ENCODE peak calls at places on chromosomes 5 and 9, in nine cellular contexts. One of them, this sample, is unnamed.

GRCh38 chr5:54669845-54670635 is 152.5 kb downstream of the SNX18 start:
- DNase-seq in IMR-90: peak
- DNase-seq in mammary epithelial cell: no peak
- DNase-seq in MM.1S: no peak
- DNase-seq in GM23338: no peak
- DNase-seq in fibroblast of villous mesenchyme: no peak
- DNase-seq in pancreas: no peak
- DNase-seq in CD8-positive, alpha-beta T cell: no peak
- DNase-seq in colonic mucosa: no peak
- DNase-seq in this sample: no peak

GRCh38 chr5:122615146-122615545 is 159.7 kb upstream of the SNX2 start:
- DNase-seq in IMR-90: no peak
- DNase-seq in mammary epithelial cell: no peak
- DNase-seq in MM.1S: no peak
- DNase-seq in GM23338: no peak
- DNase-seq in fibroblast of villous mesenchyme: no peak
- DNase-seq in pancreas: no peak
- DNase-seq in CD8-positive, alpha-beta T cell: no peak
- DNase-seq in colonic mucosa: no peak
- DNase-seq in this sample: no peak

GRCh38 chr5:134449167-134449566 is 37.5 kb upstream of the CDKN2AIPNL start:
- DNase-seq in IMR-90: no peak
- DNase-seq in mammary epithelial cell: peak
- DNase-seq in MM.1S: no peak
- DNase-seq in GM23338: no peak
- DNase-seq in fibroblast of villous mesenchyme: no peak
- DNase-seq in pancreas: no peak
- DNase-seq in CD8-positive, alpha-beta T cell: no peak
- DNase-seq in colonic mucosa: no peak
- DNase-seq in this sample: no peak

GRCh38 chr5:6220346-6221088 is 157.8 kb downstream of the MED10 start:
- DNase-seq in IMR-90: no peak
- DNase-seq in mammary epithelial cell: no peak
- DNase-seq in MM.1S: no peak
- DNase-seq in GM23338: no peak
- DNase-seq in fibroblast of villous mesenchyme: no peak
- DNase-seq in pancreas: no peak
- DNase-seq in CD8-positive, alpha-beta T cell: no peak
- DNase-seq in colonic mucosa: no peak
- DNase-seq in this sample: no peak

GRCh38 chr9:106846847-106847246 is 16.1 kb upstream of the ZNF462 start:
- DNase-seq in IMR-90: peak
- DNase-seq in mammary epithelial cell: peak
- DNase-seq in MM.1S: no peak
- DNase-seq in GM23338: no peak
- DNase-seq in fibroblast of villous mesenchyme: no peak
- DNase-seq in pancreas: no peak
- DNase-seq in CD8-positive, alpha-beta T cell: no peak
- DNase-seq in colonic mucosa: no peak
- DNase-seq in this sample: no peak

GRCh38 chr5:141051526-141051876 is 327 bp downstream of the PCDHB1 start:
- DNase-seq in IMR-90: no peak
- DNase-seq in mammary epithelial cell: no peak
- DNase-seq in MM.1S: no peak
- DNase-seq in GM23338: peak
- DNase-seq in fibroblast of villous mesenchyme: no peak
- DNase-seq in pancreas: no peak
- DNase-seq in CD8-positive, alpha-beta T cell: no peak
- DNase-seq in colonic mucosa: no peak
- DNase-seq in this sample: no peak

GRCh38 chr5:65209341-65209740 is 272.4 kb downstream of the ADAMTS6 start:
- DNase-seq in IMR-90: peak
- DNase-seq in mammary epithelial cell: peak
- DNase-seq in MM.1S: no peak
- DNase-seq in GM23338: no peak
- DNase-seq in fibroblast of villous mesenchyme: peak
- DNase-seq in pancreas: no peak
- DNase-seq in CD8-positive, alpha-beta T cell: no peak
- DNase-seq in colonic mucosa: no peak
- DNase-seq in this sample: no peak

GRCh38 chr9:134698587-134699342 is 57.2 kb downstream of the COL5A1 start:
- DNase-seq in IMR-90: peak
- DNase-seq in mammary epithelial cell: peak
- DNase-seq in MM.1S: peak
- DNase-seq in GM23338: peak
- DNase-seq in fibroblast of villous mesenchyme: peak
- DNase-seq in pancreas: peak
- DNase-seq in CD8-positive, alpha-beta T cell: peak
- DNase-seq in colonic mucosa: peak
- DNase-seq in this sample: peak

GRCh38 chr5:126913316-126913715 is 117.0 kb downstream of the MARCHF3 start:
- DNase-seq in IMR-90: no peak
- DNase-seq in mammary epithelial cell: no peak
- DNase-seq in MM.1S: no peak
- DNase-seq in GM23338: no peak
- DNase-seq in fibroblast of villous mesenchyme: peak
- DNase-seq in pancreas: no peak
- DNase-seq in CD8-positive, alpha-beta T cell: no peak
- DNase-seq in colonic mucosa: no peak
- DNase-seq in this sample: no peak

GRCh38 chr9:35763803-35764202 is 9.7 kb upstream of the MSMP start:
- DNase-seq in IMR-90: no peak
- DNase-seq in mammary epithelial cell: no peak
- DNase-seq in MM.1S: no peak
- DNase-seq in GM23338: no peak
- DNase-seq in fibroblast of villous mesenchyme: no peak
- DNase-seq in pancreas: no peak
- DNase-seq in CD8-positive, alpha-beta T cell: no peak
- DNase-seq in colonic mucosa: no peak
- DNase-seq in this sample: no peak

GRCh38 chr5:172283020-172283861 is at the start of gene UBTD2:
- DNase-seq in IMR-90: peak
- DNase-seq in mammary epithelial cell: peak
- DNase-seq in MM.1S: peak
- DNase-seq in GM23338: peak
- DNase-seq in fibroblast of villous mesenchyme: peak
- DNase-seq in pancreas: peak
- DNase-seq in CD8-positive, alpha-beta T cell: peak
- DNase-seq in colonic mucosa: peak
- DNase-seq in this sample: peak

GRCh38 chr9:111838439-111838838 is 43.7 kb upstream of the SHOC1 start:
- DNase-seq in IMR-90: no peak
- DNase-seq in mammary epithelial cell: no peak
- DNase-seq in MM.1S: no peak
- DNase-seq in GM23338: no peak
- DNase-seq in fibroblast of villous mesenchyme: no peak
- DNase-seq in pancreas: no peak
- DNase-seq in CD8-positive, alpha-beta T cell: no peak
- DNase-seq in colonic mucosa: no peak
- DNase-seq in this sample: no peak

GRCh38 chr5:95809414-95809960 is 13.0 kb downstream of the GLRX start:
- DNase-seq in IMR-90: peak
- DNase-seq in mammary epithelial cell: no peak
- DNase-seq in MM.1S: no peak
- DNase-seq in GM23338: no peak
- DNase-seq in fibroblast of villous mesenchyme: peak
- DNase-seq in pancreas: no peak
- DNase-seq in CD8-positive, alpha-beta T cell: no peak
- DNase-seq in colonic mucosa: no peak
- DNase-seq in this sample: no peak

GRCh38 chr9:133619791-133620190 is 10.6 kb upstream of the FAM163B start:
- DNase-seq in IMR-90: no peak
- DNase-seq in mammary epithelial cell: no peak
- DNase-seq in MM.1S: peak
- DNase-seq in GM23338: no peak
- DNase-seq in fibroblast of villous mesenchyme: peak
- DNase-seq in pancreas: no peak
- DNase-seq in CD8-positive, alpha-beta T cell: peak
- DNase-seq in colonic mucosa: no peak
- DNase-seq in this sample: no peak

GRCh38 chr5:157594237-157594636 is 18.7 kb upstream of the ADAM19 start:
- DNase-seq in IMR-90: no peak
- DNase-seq in mammary epithelial cell: no peak
- DNase-seq in MM.1S: no peak
- DNase-seq in GM23338: no peak
- DNase-seq in fibroblast of villous mesenchyme: no peak
- DNase-seq in pancreas: no peak
- DNase-seq in CD8-positive, alpha-beta T cell: no peak
- DNase-seq in colonic mucosa: no peak
- DNase-seq in this sample: no peak

GRCh38 chr9:129125478-129125877 is 14.3 kb downstream of the PTPA start:
- DNase-seq in IMR-90: peak
- DNase-seq in mammary epithelial cell: peak
- DNase-seq in MM.1S: no peak
- DNase-seq in GM23338: no peak
- DNase-seq in fibroblast of villous mesenchyme: peak
- DNase-seq in pancreas: no peak
- DNase-seq in CD8-positive, alpha-beta T cell: no peak
- DNase-seq in colonic mucosa: no peak
- DNase-seq in this sample: no peak

GRCh38 chr5:72222521-72222920 is 97.5 kb downstream of the MRPS27 start:
- DNase-seq in IMR-90: no peak
- DNase-seq in mammary epithelial cell: no peak
- DNase-seq in MM.1S: no peak
- DNase-seq in GM23338: no peak
- DNase-seq in fibroblast of villous mesenchyme: no peak
- DNase-seq in pancreas: no peak
- DNase-seq in CD8-positive, alpha-beta T cell: no peak
- DNase-seq in colonic mucosa: no peak
- DNase-seq in this sample: no peak

GRCh38 chr9:135085830-135086546 is 1.5 kb upstream of the OLFM1 start:
- DNase-seq in IMR-90: peak
- DNase-seq in mammary epithelial cell: peak
- DNase-seq in MM.1S: peak
- DNase-seq in GM23338: peak
- DNase-seq in fibroblast of villous mesenchyme: peak
- DNase-seq in pancreas: peak
- DNase-seq in CD8-positive, alpha-beta T cell: no peak
- DNase-seq in colonic mucosa: peak
- DNase-seq in this sample: peak

GRCh38 chr9:86766912-86767311 is 180.4 kb downstream of the GAS1 start:
- DNase-seq in IMR-90: peak
- DNase-seq in mammary epithelial cell: peak
- DNase-seq in MM.1S: no peak
- DNase-seq in GM23338: no peak
- DNase-seq in fibroblast of villous mesenchyme: peak
- DNase-seq in pancreas: peak
- DNase-seq in CD8-positive, alpha-beta T cell: no peak
- DNase-seq in colonic mucosa: no peak
- DNase-seq in this sample: peak

GRCh38 chr9:38214441-38214840 is 145.4 kb upstream of the SHB start:
- DNase-seq in IMR-90: no peak
- DNase-seq in mammary epithelial cell: no peak
- DNase-seq in MM.1S: no peak
- DNase-seq in GM23338: peak
- DNase-seq in fibroblast of villous mesenchyme: no peak
- DNase-seq in pancreas: no peak
- DNase-seq in CD8-positive, alpha-beta T cell: no peak
- DNase-seq in colonic mucosa: no peak
- DNase-seq in this sample: no peak

GRCh38 chr9:38215465-38215864 is 146.4 kb upstream of the SHB start:
- DNase-seq in IMR-90: no peak
- DNase-seq in mammary epithelial cell: no peak
- DNase-seq in MM.1S: no peak
- DNase-seq in GM23338: no peak
- DNase-seq in fibroblast of villous mesenchyme: no peak
- DNase-seq in pancreas: no peak
- DNase-seq in CD8-positive, alpha-beta T cell: no peak
- DNase-seq in colonic mucosa: no peak
- DNase-seq in this sample: no peak

GRCh38 chr9:38213591-38213990 is 144.6 kb upstream of the SHB start:
- DNase-seq in IMR-90: no peak
- DNase-seq in mammary epithelial cell: no peak
- DNase-seq in MM.1S: no peak
- DNase-seq in GM23338: no peak
- DNase-seq in fibroblast of villous mesenchyme: no peak
- DNase-seq in pancreas: no peak
- DNase-seq in CD8-positive, alpha-beta T cell: no peak
- DNase-seq in colonic mucosa: no peak
- DNase-seq in this sample: no peak

GRCh38 chr9:38211002-38211401 is 142.0 kb upstream of the SHB start:
- DNase-seq in IMR-90: no peak
- DNase-seq in mammary epithelial cell: no peak
- DNase-seq in MM.1S: no peak
- DNase-seq in GM23338: no peak
- DNase-seq in fibroblast of villous mesenchyme: no peak
- DNase-seq in pancreas: no peak
- DNase-seq in CD8-positive, alpha-beta T cell: no peak
- DNase-seq in colonic mucosa: no peak
- DNase-seq in this sample: no peak

GRCh38 chr9:38212016-38212415 is 143.0 kb upstream of the SHB start:
- DNase-seq in IMR-90: no peak
- DNase-seq in mammary epithelial cell: no peak
- DNase-seq in MM.1S: no peak
- DNase-seq in GM23338: no peak
- DNase-seq in fibroblast of villous mesenchyme: no peak
- DNase-seq in pancreas: no peak
- DNase-seq in CD8-positive, alpha-beta T cell: no peak
- DNase-seq in colonic mucosa: peak
- DNase-seq in this sample: no peak
- H3K4me3 ChIP-seq in IMR-90: no peak
- H3K4me3 ChIP-seq in mammary epithelial cell: no peak
- H3K4me3 ChIP-seq in MM.1S: no peak
- H3K4me3 ChIP-seq in GM23338: no peak
- H3K4me3 ChIP-seq in fibroblast of villous mesenchyme: no peak
- H3K4me3 ChIP-seq in pancreas: no peak
- H3K4me3 ChIP-seq in CD8-positive, alpha-beta T cell: no peak
- H3K4me3 ChIP-seq in colonic mucosa: no peak
- H3K4me3 ChIP-seq in this sample: no peak

GRCh38 chr5:119355244-119355635 is 579 bp upstream of the TNFAIP8 start:
- DNase-seq in IMR-90: no peak
- DNase-seq in mammary epithelial cell: no peak
- DNase-seq in MM.1S: no peak
- DNase-seq in GM23338: peak
- DNase-seq in fibroblast of villous mesenchyme: no peak
- DNase-seq in pancreas: no peak
- DNase-seq in CD8-positive, alpha-beta T cell: peak
- DNase-seq in colonic mucosa: no peak
- DNase-seq in this sample: peak
- H3K4me3 ChIP-seq in IMR-90: peak
- H3K4me3 ChIP-seq in mammary epithelial cell: peak
- H3K4me3 ChIP-seq in MM.1S: no peak
- H3K4me3 ChIP-seq in GM23338: peak
- H3K4me3 ChIP-seq in fibroblast of villous mesenchyme: peak
- H3K4me3 ChIP-seq in pancreas: peak
- H3K4me3 ChIP-seq in CD8-positive, alpha-beta T cell: peak
- H3K4me3 ChIP-seq in colonic mucosa: peak
- H3K4me3 ChIP-seq in this sample: no peak

GRCh38 chr5:80516826-80517225 is 28.9 kb downstream of the FAM151B start:
- DNase-seq in IMR-90: peak
- DNase-seq in mammary epithelial cell: peak
- DNase-seq in MM.1S: no peak
- DNase-seq in GM23338: no peak
- DNase-seq in fibroblast of villous mesenchyme: peak
- DNase-seq in pancreas: no peak
- DNase-seq in CD8-positive, alpha-beta T cell: no peak
- DNase-seq in colonic mucosa: no peak
- DNase-seq in this sample: no peak
- H3K4me3 ChIP-seq in IMR-90: no peak
- H3K4me3 ChIP-seq in mammary epithelial cell: no peak
- H3K4me3 ChIP-seq in MM.1S: no peak
- H3K4me3 ChIP-seq in GM23338: no peak
- H3K4me3 ChIP-seq in fibroblast of villous mesenchyme: no peak
- H3K4me3 ChIP-seq in pancreas: no peak
- H3K4me3 ChIP-seq in CD8-positive, alpha-beta T cell: no peak
- H3K4me3 ChIP-seq in colonic mucosa: no peak
- H3K4me3 ChIP-seq in this sample: no peak

GRCh38 chr5:79697222-79698164 is 7.9 kb downstream of the CMYA5 start:
- DNase-seq in IMR-90: peak
- DNase-seq in mammary epithelial cell: no peak
- DNase-seq in MM.1S: no peak
- DNase-seq in GM23338: no peak
- DNase-seq in fibroblast of villous mesenchyme: peak
- DNase-seq in pancreas: no peak
- DNase-seq in CD8-positive, alpha-beta T cell: no peak
- DNase-seq in colonic mucosa: no peak
- DNase-seq in this sample: no peak
- H3K4me3 ChIP-seq in IMR-90: no peak
- H3K4me3 ChIP-seq in mammary epithelial cell: no peak
- H3K4me3 ChIP-seq in MM.1S: no peak
- H3K4me3 ChIP-seq in GM23338: no peak
- H3K4me3 ChIP-seq in fibroblast of villous mesenchyme: no peak
- H3K4me3 ChIP-seq in pancreas: no peak
- H3K4me3 ChIP-seq in CD8-positive, alpha-beta T cell: no peak
- H3K4me3 ChIP-seq in colonic mucosa: no peak
- H3K4me3 ChIP-seq in this sample: no peak

This sample was measured in Caco-2.